ENCODE peak calls at places on chromosomes 12 and 14, in seven cellular contexts. F is KBM-7, M is left ventricle myocardium inferior, Q is endothelial cell, X is T-helper 2 cell, O is memory B cell, D is M059J. E is an unnamed sample.

GRCh38 chr12:63045020-63045860 is 105.8 kb downstream of the AVPR1A start:
- DNase-seq in F (no peak), M (no peak), Q (no peak), X (no peak), O (no peak), D (peak), E (no peak)

GRCh38 chr12:84201976-84202375 is 710.6 kb downstream of the SLC6A15 start:
- DNase-seq in F (no peak), M (no peak), Q (no peak), X (no peak), O (no peak), D (no peak), E (peak)

GRCh38 chr12:121184425-121184824 is 25.5 kb upstream of the P2RX4 start:
- DNase-seq in F (no peak), M (no peak), Q (no peak), X (no peak), O (no peak), D (no peak), E (no peak)

GRCh38 chr12:47121146-47121545 is 41.4 kb upstream of the AMIGO2 start:
- DNase-seq in F (no peak), M (no peak), Q (no peak), X (no peak), O (no peak), D (peak), E (no peak)

GRCh38 chr12:22252057-22252456 is 82.5 kb downstream of the ST8SIA1 start:
- DNase-seq in F (no peak), M (no peak), Q (no peak), X (no peak), O (no peak), D (no peak), E (no peak)

GRCh38 chr12:110135012-110135411 is 10.9 kb downstream of the IFT81 start:
- DNase-seq in F (peak), M (no peak), Q (no peak), X (no peak), O (no peak), D (no peak), E (no peak)

GRCh38 chr12:28770329-28770728 is 378.7 kb upstream of the FAR2 start:
- DNase-seq in F (no peak), M (peak), Q (peak), X (no peak), O (no peak), D (no peak), E (no peak)

GRCh38 chr14:23568600-23569310 is 1.2 kb upstream of the AP1G2 start:
- DNase-seq in F (peak), M (no peak), Q (peak), X (no peak), O (no peak), D (peak), E (peak)

GRCh38 chr12:109818253-109818652 is 14.9 kb downstream of the TRPV4 start:
- DNase-seq in F (no peak), M (no peak), Q (no peak), X (no peak), O (no peak), D (no peak), E (no peak)

GRCh38 chr12:11761869-11762567 is 112.5 kb downstream of the ETV6 start:
- DNase-seq in F (no peak), M (no peak), Q (no peak), X (no peak), O (no peak), D (no peak), E (no peak)

GRCh38 chr12:2682301-2683282 is 112.2 kb upstream of the FKBP4 start:
- DNase-seq in F (peak), M (no peak), Q (peak), X (peak), O (no peak), D (peak), E (peak)

GRCh38 chr12:88897723-88898122 is 317.5 kb upstream of the KITLG start:
- DNase-seq in F (peak), M (no peak), Q (no peak), X (no peak), O (no peak), D (no peak), E (no peak)

GRCh38 chr14:89290813-89291212 is 126.2 kb downstream of the FOXN3 start:
- DNase-seq in F (no peak), M (no peak), Q (no peak), X (no peak), O (no peak), D (no peak), E (no peak)

GRCh38 chr14:24678801-24679247 is 44.8 kb upstream of the GZMB start:
- DNase-seq in F (peak), M (peak), Q (peak), X (peak), O (peak), D (peak), E (peak)

GRCh38 chr12:8026282-8026637 is 6.3 kb upstream of the FOXJ2 start:
- DNase-seq in F (no peak), M (no peak), Q (no peak), X (no peak), O (no peak), D (no peak), E (no peak)

GRCh38 chr14:64741200-64741599 is 37.0 kb downstream of the PLEKHG3 start:
- DNase-seq in F (no peak), M (no peak), Q (no peak), X (no peak), O (no peak), D (no peak), E (no peak)

GRCh38 chr14:90518075-90518940 is 121.5 kb downstream of the CALM1 start:
- DNase-seq in F (no peak), M (no peak), Q (no peak), X (no peak), O (no peak), D (no peak), E (no peak)

GRCh38 chr12:75964150-75964549 is 67.4 kb downstream of the PHLDA1 start:
- DNase-seq in F (peak), M (peak), Q (no peak), X (no peak), O (no peak), D (no peak), E (no peak)

GRCh38 chr14:28113311-28113710 is 653.3 kb upstream of the FOXG1 start:
- DNase-seq in F (no peak), M (no peak), Q (no peak), X (no peak), O (no peak), D (no peak), E (no peak)

GRCh38 chr12:103503546-103504480 is 8.0 kb upstream of the C12orf42 start:
- DNase-seq in F (peak), M (no peak), Q (peak), X (peak), O (peak), D (peak), E (peak)

GRCh38 chr12:57389033-57389432 is 41.8 kb downstream of the R3HDM2 start:
- DNase-seq in F (no peak), M (no peak), Q (no peak), X (no peak), O (no peak), D (peak), E (no peak)

GRCh38 chr14:102344485-102344884 is 18.2 kb downstream of the CINP start:
- DNase-seq in F (no peak), M (no peak), Q (no peak), X (no peak), O (no peak), D (no peak), E (no peak)

GRCh38 chr14:76040704-76041103 is 55.1 kb downstream of the IFT43 start:
- DNase-seq in F (no peak), M (no peak), Q (no peak), X (no peak), O (no peak), D (no peak), E (no peak)

GRCh38 chr14:69475194-69475818 is 9.2 kb upstream of the PLEKHD1 start:
- DNase-seq in F (peak), M (no peak), Q (no peak), X (no peak), O (no peak), D (peak), E (no peak)

GRCh38 chr14:106051790-106052189 is 525.4 kb downstream of the TMEM121 start:
- DNase-seq in F (no peak), M (no peak), Q (no peak), X (no peak), O (no peak), D (no peak), E (no peak)

E was measured in BE2C.